ENCODE peak calls at places on chromosomes 1 and 21, in eight cellular contexts. D is GM23338, B is foreskin keratinocyte, K is cardiac fibroblast, Z is GM10248, F is AG04449, E is PC-3, L is HL-60. J is an unnamed sample.

GRCh38 chr1:183753464-183753891 is 51.4 kb upstream of the RGL1 start:
- DNase-seq in D (no peak), B (peak), K (peak), Z (no peak), F (no peak), E (no peak), L (no peak), J (no peak)

GRCh38 chr1:1594602-1594981 is 5.3 kb downstream of the FNDC10 start:
- DNase-seq in D (no peak), B (no peak), K (no peak), Z (no peak), F (no peak), E (no peak), L (no peak), J (no peak)

GRCh38 chr1:43352351-43352705 is 6.5 kb upstream of the CDC20 start:
- DNase-seq in D (no peak), B (no peak), K (no peak), Z (no peak), F (no peak), E (no peak), L (no peak), J (no peak)

GRCh38 chr1:198529414-198529813 is 11.1 kb downstream of the ATP6V1G3 start:
- DNase-seq in D (no peak), B (no peak), K (peak), Z (no peak), F (peak), E (peak), L (no peak), J (no peak)

GRCh38 chr1:82934069-82934468 is 1064.9 kb downstream of the TTLL7 start:
- DNase-seq in D (no peak), B (no peak), K (no peak), Z (no peak), F (no peak), E (no peak), L (no peak), J (peak)

GRCh38 chr1:97651201-97651600 is 269.6 kb downstream of the DPYD start:
- DNase-seq in D (no peak), B (no peak), K (no peak), Z (no peak), F (no peak), E (no peak), L (no peak), J (no peak)

GRCh38 chr1:3247521-3248031 is 178.6 kb downstream of the PRDM16 start:
- DNase-seq in D (peak), B (peak), K (no peak), Z (no peak), F (no peak), E (no peak), L (no peak), J (no peak)

GRCh38 chr1:75723989-75724471 is 479 bp upstream of the ACADM start:
- DNase-seq in D (peak), B (peak), K (peak), Z (peak), F (no peak), E (peak), L (no peak), J (peak)

GRCh38 chr1:2594001-2594640 is 7.5 kb downstream of the PRXL2B start:
- DNase-seq in D (no peak), B (no peak), K (peak), Z (no peak), F (no peak), E (peak), L (no peak), J (peak)

GRCh38 chr1:28538286-28538685 is 14.6 kb upstream of the TRNAU1AP start:
- DNase-seq in D (no peak), B (no peak), K (no peak), Z (no peak), F (no peak), E (no peak), L (no peak), J (no peak)

GRCh38 chr1:8554956-8555534 is 237.1 kb downstream of the SLC45A1 start:
- DNase-seq in D (no peak), B (peak), K (peak), Z (no peak), F (no peak), E (peak), L (no peak), J (no peak)

GRCh38 chr1:117659565-117660264 is 53.9 kb downstream of the TENT5C start:
- DNase-seq in D (no peak), B (no peak), K (no peak), Z (no peak), F (no peak), E (no peak), L (no peak), J (no peak)

GRCh38 chr1:36842448-36842847 is 191.9 kb downstream of the GRIK3 start:
- DNase-seq in D (no peak), B (no peak), K (no peak), Z (no peak), F (no peak), E (no peak), L (no peak), J (no peak)

GRCh38 chr1:173717238-173717637 is 2.5 kb downstream of the KLHL20 start:
- DNase-seq in D (no peak), B (no peak), K (no peak), Z (no peak), F (no peak), E (no peak), L (peak), J (no peak)

GRCh38 chr1:162943627-162944026 is 82.7 kb upstream of the CCDC190 start:
- DNase-seq in D (no peak), B (no peak), K (peak), Z (no peak), F (no peak), E (no peak), L (no peak), J (no peak)

GRCh38 chr21:33292724-33293123 is 26.6 kb downstream of the IL10RB start:
- DNase-seq in D (no peak), B (no peak), K (no peak), Z (no peak), F (no peak), E (no peak), L (no peak), J (no peak)

GRCh38 chr1:17167783-17168479 is 37.0 kb upstream of the PADI1 start:
- DNase-seq in D (no peak), B (no peak), K (peak), Z (no peak), F (peak), E (peak), L (no peak), J (no peak)

GRCh38 chr1:204255966-204256365 is 42.2 kb upstream of the GOLT1A start:
- DNase-seq in D (peak), B (no peak), K (peak), Z (no peak), F (no peak), E (no peak), L (no peak), J (no peak)

GRCh38 chr1:63327417-63328139 is 5.2 kb downstream of the FOXD3 start:
- DNase-seq in D (peak), B (no peak), K (peak), Z (peak), F (no peak), E (peak), L (peak), J (peak)

GRCh38 chr1:114009393-114009792 is 30.1 kb downstream of the OLFML3 start:
- DNase-seq in D (no peak), B (no peak), K (peak), Z (no peak), F (no peak), E (peak), L (no peak), J (no peak)

DNA sequence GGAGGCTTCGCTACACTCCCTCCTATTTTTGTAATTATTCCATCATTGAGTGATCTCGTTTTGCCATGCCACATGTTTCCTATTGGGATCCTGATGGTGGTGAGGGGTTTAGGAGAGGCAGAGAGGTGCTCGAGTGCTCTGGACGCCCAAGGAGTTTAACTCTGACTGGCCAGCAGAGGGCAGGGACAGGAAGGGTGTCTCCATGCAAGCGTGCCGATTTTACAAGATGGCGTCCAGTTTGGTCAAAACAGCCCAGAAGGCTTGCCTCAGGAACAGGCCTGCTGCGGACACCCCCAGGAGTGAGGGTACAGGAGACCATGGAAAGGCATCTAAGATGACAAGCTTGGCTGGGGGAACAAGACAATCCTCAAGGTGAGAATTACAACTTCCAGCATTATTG is 33.8 kb upstream of the KCNE2 start:
- DNase-seq in D (peak), B (no peak), K (no peak), Z (no peak), F (no peak), E (no peak), L (no peak), J (no peak)
- TF ChIP-seq CTCF in D (peak), B (no peak), K (no peak), Z (no peak), F (no peak), E (peak), L (no peak), J (no peak)

GRCh38 chr1:109425391-109425790 is 857 bp downstream of the PSMA5 start:
- DNase-seq in D (peak), B (no peak), K (peak), Z (peak), F (no peak), E (peak), L (no peak), J (no peak)
- TF ChIP-seq CTCF in D (no peak), B (no peak), K (no peak), Z (no peak), F (no peak), E (no peak), L (no peak), J (no peak)

DNA sequence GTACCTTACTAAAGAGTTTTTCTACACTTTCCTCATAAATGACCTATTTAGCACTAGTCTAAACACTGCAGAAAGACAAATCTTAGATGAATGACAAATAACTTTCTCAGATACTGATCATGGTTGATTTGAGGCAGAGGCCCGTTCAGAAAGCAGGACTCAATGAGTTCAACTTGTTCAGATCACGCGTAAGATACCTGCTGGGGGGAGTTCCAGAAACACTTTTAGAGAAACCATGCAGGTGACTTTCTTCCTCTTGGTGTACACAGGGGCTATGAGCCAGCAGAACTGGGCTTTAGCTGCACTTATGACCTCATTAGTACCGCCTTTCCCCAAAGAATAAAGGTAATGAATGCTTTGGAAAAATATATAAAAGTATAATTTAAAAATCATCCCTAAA is 38.8 kb upstream of the TTC39A start:
- DNase-seq in D (no peak), B (no peak), K (no peak), Z (no peak), F (no peak), E (no peak), L (no peak), J (no peak)
- TF ChIP-seq CTCF in D (no peak), B (no peak), K (no peak), Z (no peak), F (no peak), E (no peak), L (no peak), J (no peak)

DNA sequence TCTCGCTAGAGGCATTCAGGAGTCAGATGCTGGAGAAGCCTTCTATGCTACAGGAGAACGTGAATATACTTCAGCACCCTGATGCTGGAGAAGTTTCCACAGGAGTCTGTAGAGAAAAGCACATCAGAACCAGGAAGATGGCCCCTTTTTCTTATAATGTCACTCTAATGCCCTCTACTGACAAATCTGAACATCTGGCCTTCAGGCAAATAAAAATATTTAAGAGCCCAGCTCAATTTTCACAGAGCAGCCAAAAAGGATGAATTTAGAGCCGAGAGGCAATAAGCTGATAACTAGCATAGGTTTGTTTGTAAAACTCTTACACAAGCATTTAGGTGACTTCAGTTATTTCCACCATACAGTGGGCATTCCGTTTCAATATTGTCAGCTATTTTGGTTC is 3.8 kb upstream of the RRP15 start:
- DNase-seq in D (no peak), B (no peak), K (no peak), Z (no peak), F (no peak), E (no peak), L (no peak), J (no peak)
- TF ChIP-seq CTCF in D (no peak), B (peak), K (no peak), Z (no peak), F (no peak), E (peak), L (no peak), J (no peak)

DNA sequence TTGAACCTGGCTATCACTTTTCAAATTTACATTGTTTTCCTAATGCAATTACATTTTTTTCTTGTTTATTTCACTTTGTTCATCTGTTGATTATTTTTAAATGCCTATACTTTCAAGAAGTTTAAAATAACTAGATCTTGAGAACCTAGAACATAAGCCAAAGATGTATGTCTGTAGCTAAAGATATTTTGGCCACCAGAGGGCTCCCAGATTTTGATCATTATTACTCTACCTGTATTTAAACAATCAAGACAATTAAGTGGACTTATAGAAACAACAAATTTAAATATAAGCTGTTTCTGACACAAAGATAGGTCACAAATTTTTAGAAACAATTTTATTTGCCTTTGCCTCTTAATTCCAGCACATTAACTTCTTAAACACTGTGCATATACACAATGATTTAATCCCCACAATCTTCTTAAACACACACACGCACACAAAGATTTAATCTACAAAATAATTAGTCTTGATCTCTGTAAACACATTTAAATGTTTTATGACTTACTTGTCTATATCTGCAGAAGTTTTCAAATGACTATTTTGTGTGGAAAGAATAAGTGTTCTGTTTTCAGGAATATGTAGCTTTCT is 380.0 kb downstream of the DSCAM start:
- DNase-seq in D (peak), B (no peak), K (peak), Z (no peak), F (no peak), E (peak), L (no peak), J (no peak)
- TF ChIP-seq CTCF in D (no peak), B (peak), K (no peak), Z (no peak), F (peak), E (peak), L (no peak), J (peak)

GRCh38 chr1:85229574-85230097 is 28.8 kb upstream of the SYDE2 start:
- DNase-seq in D (no peak), B (no peak), K (no peak), Z (no peak), F (no peak), E (no peak), L (no peak), J (no peak)

GRCh38 chr1:85224734-85225623 is 24.2 kb upstream of the SYDE2 start:
- DNase-seq in D (peak), B (no peak), K (no peak), Z (no peak), F (no peak), E (peak), L (no peak), J (peak)

GRCh38 chr1:85225624-85226380 is 25.0 kb upstream of the SYDE2 start:
- DNase-seq in D (peak), B (no peak), K (no peak), Z (no peak), F (no peak), E (no peak), L (no peak), J (no peak)

GRCh38 chr1:85228952-85229351 is 28.1 kb upstream of the SYDE2 start:
- DNase-seq in D (no peak), B (no peak), K (no peak), Z (no peak), F (no peak), E (no peak), L (no peak), J (no peak)

DNA sequence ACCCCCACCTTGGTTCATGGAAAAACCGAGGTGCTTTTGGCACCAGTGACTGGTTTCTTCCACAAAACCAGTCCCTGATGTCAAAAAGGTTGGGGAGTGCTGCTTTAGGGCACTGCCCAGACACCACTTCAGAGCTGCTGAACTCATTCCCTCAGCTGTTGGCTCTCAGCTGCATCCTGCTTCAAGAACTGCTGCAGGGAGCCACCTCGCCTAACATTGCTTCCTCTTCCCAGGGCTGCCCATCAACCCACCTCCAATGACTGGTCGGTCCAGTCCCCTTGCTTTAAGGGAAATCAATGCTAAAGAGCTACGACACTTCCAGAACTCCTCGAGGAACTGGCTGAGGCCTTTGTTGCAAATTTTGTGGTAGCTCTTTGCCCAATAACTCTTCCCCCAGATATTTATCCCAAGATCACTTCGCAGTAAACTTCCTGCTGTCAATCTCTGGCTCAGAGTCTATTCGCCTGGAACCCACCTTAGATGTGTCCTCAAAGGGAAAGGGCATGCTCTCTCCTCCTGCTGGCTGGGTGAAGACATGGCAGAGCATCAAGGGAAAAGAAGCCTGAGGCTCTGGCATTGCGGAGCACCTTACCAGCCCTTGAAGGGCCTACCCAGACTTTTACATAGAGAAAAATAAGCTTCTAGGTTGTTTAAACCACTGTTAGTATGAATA is 29.0 kb downstream of the C1orf52 start:
- DNase-seq in D (peak), B (no peak), K (no peak), Z (no peak), F (no peak), E (peak), L (no peak), J (no peak)
- TF ChIP-seq CTCF in D (peak), B (peak), K (peak), Z (no peak), F (peak), E (peak), L (no peak), J (no peak)

J was measured in lung.